ENCODE peak calls at places on chromosomes 4 and X, in seven cellular contexts. One of them, this sample, is unnamed. For H3K27me3, the result is how much of the 10 kb centered on the place peaks cover.

GRCh38 chr4:10140866-10141759 is 24.5 kb upstream of the WDR1 start:
- DNase-seq in H9: peak
- DNase-seq in GM23248: no peak
- DNase-seq in breast epithelium: no peak
- DNase-seq in fibroblast of lung: no peak
- DNase-seq in dorsolateral prefrontal cortex: no peak
- DNase-seq in tibial nerve: no peak
- DNase-seq in this sample: no peak

GRCh38 chr4:106287353-106287969 is 28.5 kb downstream of the TBCK start:
- DNase-seq in breast epithelium: no peak
- DNase-seq in dorsolateral prefrontal cortex: no peak
- DNase-seq in fibroblast of lung: peak
- DNase-seq in GM23248: peak
- DNase-seq in tibial nerve: peak
- DNase-seq in H9: no peak
- DNase-seq in this sample: peak

GRCh38 chr4:81723927-81724587 is 252.3 kb upstream of the RASGEF1B start:
- DNase-seq in breast epithelium: peak
- DNase-seq in H9: no peak
- DNase-seq in tibial nerve: peak
- DNase-seq in dorsolateral prefrontal cortex: no peak
- DNase-seq in GM23248: no peak
- DNase-seq in fibroblast of lung: peak
- DNase-seq in this sample: no peak

GRCh38 chrX:125203737-125204578 is 115.7 kb upstream of the TEX13C start:
- DNase-seq in dorsolateral prefrontal cortex: no peak
- DNase-seq in breast epithelium: no peak
- DNase-seq in fibroblast of lung: no peak
- DNase-seq in GM23248: peak
- DNase-seq in H9: peak
- DNase-seq in tibial nerve: no peak
- DNase-seq in this sample: no peak

GRCh38 chrX:47489507-47490275 is 6.7 kb upstream of the ZNF41 start:
- DNase-seq in H9: no peak
- DNase-seq in fibroblast of lung: no peak
- DNase-seq in breast epithelium: no peak
- DNase-seq in dorsolateral prefrontal cortex: no peak
- DNase-seq in tibial nerve: no peak
- DNase-seq in GM23248: no peak
- DNase-seq in this sample: no peak

GRCh38 chrX:70332600-70332999 is 42.7 kb downstream of the KIF4A start:
- DNase-seq in breast epithelium: no peak
- DNase-seq in GM23248: no peak
- DNase-seq in fibroblast of lung: no peak
- DNase-seq in tibial nerve: no peak
- DNase-seq in dorsolateral prefrontal cortex: no peak
- DNase-seq in H9: no peak
- DNase-seq in this sample: no peak

GRCh38 chr4:19583827-19584569 is 667.7 kb upstream of the SLIT2 start:
- DNase-seq in GM23248: peak
- DNase-seq in dorsolateral prefrontal cortex: no peak
- DNase-seq in tibial nerve: no peak
- DNase-seq in fibroblast of lung: no peak
- DNase-seq in breast epithelium: no peak
- DNase-seq in H9: no peak
- DNase-seq in this sample: no peak

GRCh38 chrX:105636667-105637066 is 185.7 kb upstream of the NRK start:
- DNase-seq in H9: peak
- DNase-seq in dorsolateral prefrontal cortex: no peak
- DNase-seq in GM23248: no peak
- DNase-seq in breast epithelium: no peak
- DNase-seq in tibial nerve: no peak
- DNase-seq in fibroblast of lung: peak
- DNase-seq in this sample: no peak

GRCh38 chr4:16205298-16206164 is 20.7 kb downstream of the TAPT1 start:
- DNase-seq in fibroblast of lung: no peak
- DNase-seq in dorsolateral prefrontal cortex: no peak
- DNase-seq in GM23248: peak
- DNase-seq in breast epithelium: no peak
- DNase-seq in H9: no peak
- DNase-seq in tibial nerve: no peak
- DNase-seq in this sample: no peak

GRCh38 chrX:138191998-138192397 is 519.5 kb downstream of the FGF13 start:
- DNase-seq in tibial nerve: peak
- DNase-seq in breast epithelium: no peak
- DNase-seq in H9: peak
- DNase-seq in dorsolateral prefrontal cortex: no peak
- DNase-seq in GM23248: peak
- DNase-seq in fibroblast of lung: peak
- DNase-seq in this sample: peak

GRCh38 chrX:96379951-96380350 is 304.7 kb upstream of the DIAPH2 start:
- DNase-seq in GM23248: no peak
- DNase-seq in fibroblast of lung: no peak
- DNase-seq in breast epithelium: no peak
- DNase-seq in H9: no peak
- DNase-seq in tibial nerve: no peak
- DNase-seq in dorsolateral prefrontal cortex: no peak
- DNase-seq in this sample: no peak

GRCh38 chrX:48705876-48706275 is 9.3 kb downstream of the SUV39H1 start:
- DNase-seq in H9: no peak
- DNase-seq in fibroblast of lung: no peak
- DNase-seq in tibial nerve: no peak
- DNase-seq in dorsolateral prefrontal cortex: no peak
- DNase-seq in GM23248: no peak
- DNase-seq in breast epithelium: no peak
- DNase-seq in this sample: no peak

DNA sequence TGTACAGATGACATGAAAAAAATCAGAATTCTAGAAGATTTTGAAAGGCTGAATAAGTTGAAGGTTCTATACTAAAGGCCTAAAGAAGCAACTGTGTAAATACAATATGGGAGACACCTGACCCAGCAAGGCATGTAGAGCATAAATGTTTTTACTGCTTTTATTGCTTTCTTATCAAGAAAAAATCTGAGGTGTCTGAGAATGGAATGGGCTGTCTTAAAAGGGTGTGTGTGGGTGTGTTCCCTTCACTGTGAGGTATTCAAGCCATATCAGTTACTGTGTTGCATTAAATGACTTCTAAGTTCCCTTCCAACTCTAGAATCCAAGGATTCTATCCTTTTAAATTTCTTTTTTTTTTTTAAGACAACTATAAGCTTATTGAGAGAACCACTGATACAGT is 15.8 kb downstream of the ATP8A1 start:
- DNase-seq in GM23248: no peak
- DNase-seq in tibial nerve: no peak
- DNase-seq in H9: no peak
- DNase-seq in fibroblast of lung: no peak
- DNase-seq in dorsolateral prefrontal cortex: no peak
- DNase-seq in breast epithelium: no peak
- DNase-seq in this sample: no peak
- H3K27ac ChIP-seq in GM23248: no peak
- H3K27ac ChIP-seq in tibial nerve: no peak
- H3K27ac ChIP-seq in H9: no peak
- H3K27ac ChIP-seq in fibroblast of lung: no peak
- H3K27ac ChIP-seq in dorsolateral prefrontal cortex: peak
- H3K27ac ChIP-seq in breast epithelium: no peak
- H3K27ac ChIP-seq in this sample: no peak

DNA sequence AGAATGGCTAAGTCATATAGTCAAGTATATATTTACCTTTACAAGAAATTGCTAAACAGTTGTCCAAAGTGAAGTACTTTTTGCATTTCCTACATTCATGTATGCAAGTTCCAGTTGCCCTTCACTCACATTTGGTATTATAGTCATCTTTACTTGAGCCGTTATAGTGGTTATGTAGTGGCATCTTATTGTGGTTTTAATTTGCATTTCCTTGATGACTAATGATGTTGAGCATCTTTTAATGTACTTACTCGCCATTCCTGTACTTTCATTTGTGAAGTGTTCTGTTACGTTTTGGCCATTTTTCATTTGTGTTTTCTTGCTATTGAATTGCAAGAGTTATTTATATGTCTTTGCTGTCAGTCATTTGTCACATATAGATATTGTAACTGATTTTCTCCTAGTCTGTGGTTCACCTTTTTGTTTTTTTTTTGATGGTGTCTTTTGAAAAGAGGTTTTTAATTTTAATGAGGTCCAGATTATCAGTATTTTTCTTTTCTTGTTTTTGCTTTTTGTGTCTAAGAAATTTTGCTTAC is 27.6 kb downstream of the ARFIP1 start:
- DNase-seq in tibial nerve: no peak
- DNase-seq in H9: no peak
- DNase-seq in fibroblast of lung: peak
- DNase-seq in dorsolateral prefrontal cortex: no peak
- DNase-seq in GM23248: peak
- DNase-seq in breast epithelium: no peak
- DNase-seq in this sample: no peak
- H3K27me3 ChIP-seq in tibial nerve: under half
- H3K27me3 ChIP-seq in H9: under half
- H3K27me3 ChIP-seq in fibroblast of lung: under half
- H3K27me3 ChIP-seq in dorsolateral prefrontal cortex: under half
- H3K27me3 ChIP-seq in GM23248: under half
- H3K27me3 ChIP-seq in breast epithelium: under half
- H3K27me3 ChIP-seq in this sample: under half

GRCh38 chrX:37846558-37846933 is 825 bp downstream of the DYNLT3 start:
- DNase-seq in tibial nerve: no peak
- DNase-seq in GM23248: peak
- DNase-seq in fibroblast of lung: no peak
- DNase-seq in breast epithelium: no peak
- DNase-seq in H9: no peak
- DNase-seq in dorsolateral prefrontal cortex: no peak
- DNase-seq in this sample: no peak
- H3K27ac ChIP-seq in tibial nerve: peak
- H3K27ac ChIP-seq in GM23248: peak
- H3K27ac ChIP-seq in fibroblast of lung: no peak
- H3K27ac ChIP-seq in breast epithelium: peak
- H3K27ac ChIP-seq in H9: no peak
- H3K27ac ChIP-seq in dorsolateral prefrontal cortex: no peak
- H3K27ac ChIP-seq in this sample: no peak

GRCh38 chr4:122903766-122904165 is 18.6 kb downstream of the NUDT6 start:
- DNase-seq in H9: no peak
- DNase-seq in breast epithelium: no peak
- DNase-seq in GM23248: no peak
- DNase-seq in fibroblast of lung: no peak
- DNase-seq in dorsolateral prefrontal cortex: no peak
- DNase-seq in tibial nerve: no peak
- DNase-seq in this sample: no peak

GRCh38 chr4:122898370-122899150 is 23.8 kb downstream of the NUDT6 start:
- DNase-seq in dorsolateral prefrontal cortex: no peak
- DNase-seq in H9: no peak
- DNase-seq in breast epithelium: peak
- DNase-seq in GM23248: peak
- DNase-seq in fibroblast of lung: peak
- DNase-seq in tibial nerve: peak
- DNase-seq in this sample: peak

GRCh38 chr4:122900314-122900713 is 22.1 kb downstream of the NUDT6 start:
- DNase-seq in tibial nerve: no peak
- DNase-seq in fibroblast of lung: no peak
- DNase-seq in breast epithelium: no peak
- DNase-seq in GM23248: no peak
- DNase-seq in dorsolateral prefrontal cortex: no peak
- DNase-seq in H9: no peak
- DNase-seq in this sample: no peak

GRCh38 chr4:122899682-122900081 is 22.7 kb downstream of the NUDT6 start:
- DNase-seq in fibroblast of lung: no peak
- DNase-seq in H9: peak
- DNase-seq in dorsolateral prefrontal cortex: no peak
- DNase-seq in breast epithelium: no peak
- DNase-seq in tibial nerve: no peak
- DNase-seq in GM23248: peak
- DNase-seq in this sample: no peak

GRCh38 chr4:122901621-122902020 is 20.8 kb downstream of the NUDT6 start:
- DNase-seq in dorsolateral prefrontal cortex: no peak
- DNase-seq in breast epithelium: no peak
- DNase-seq in GM23248: peak
- DNase-seq in fibroblast of lung: no peak
- DNase-seq in tibial nerve: no peak
- DNase-seq in H9: no peak
- DNase-seq in this sample: no peak
- H3K27me3 ChIP-seq in dorsolateral prefrontal cortex: under half
- H3K27me3 ChIP-seq in breast epithelium: under half
- H3K27me3 ChIP-seq in GM23248: under half
- H3K27me3 ChIP-seq in fibroblast of lung: under half
- H3K27me3 ChIP-seq in tibial nerve: under half
- H3K27me3 ChIP-seq in H9: under half
- H3K27me3 ChIP-seq in this sample: under half